ENCODE peak calls at places on chromosomes 16 and 17, in five cellular contexts. B, J, N, Y and W are unnamed samples.

GRCh38 chr17:20095366-20096080 is 86.4 kb downstream of the SPECC1 start:
- DNase-seq in J (peak), N (peak), Y (peak), B (peak), W (no peak)

GRCh38 chr17:79930077-79930785 is 91.0 kb upstream of the CBX4 start:
- DNase-seq in J (peak), Y (no peak), N (no peak), B (no peak), W (no peak)

GRCh38 chr16:82995927-82996441 is 369.2 kb downstream of the CDH13 start:
- DNase-seq in J (no peak), B (no peak), N (peak), Y (no peak), W (no peak)

GRCh38 chr16:21664801-21665492 is 1.2 kb downstream of the OTOA start:
- DNase-seq in B (no peak), Y (no peak), J (no peak), N (no peak), W (peak)

GRCh38 chr16:23333034-23333579 is 31.0 kb downstream of the SCNN1B start:
- DNase-seq in N (no peak), Y (peak), J (no peak), B (no peak), W (no peak)

GRCh38 chr16:49472598-49472997 is 99.0 kb downstream of the C16orf78 start:
- DNase-seq in B (no peak), J (no peak), N (no peak), Y (no peak), W (peak)

GRCh38 chr17:12736526-12736925 is 52.8 kb upstream of the ARHGAP44 start:
- DNase-seq in Y (no peak), N (peak), B (no peak), J (no peak), W (no peak)

GRCh38 chr16:30895592-30896202 is 717 bp upstream of the CTF1 start:
- DNase-seq in N (no peak), Y (peak), B (peak), J (peak), W (no peak)

GRCh38 chr16:2295056-2295798 is 27.3 kb upstream of the RNPS1 start:
- DNase-seq in Y (peak), N (no peak), B (no peak), J (no peak), W (no peak)

GRCh38 chr17:21286771-21287702 is 2.5 kb downstream of the MAP2K3 start:
- DNase-seq in B (no peak), J (no peak), Y (peak), N (no peak), W (no peak)

GRCh38 chr16:27430923-27431484 is 29.0 kb downstream of the IL21R start:
- DNase-seq in N (peak), J (no peak), Y (no peak), B (peak), W (no peak)

DNA sequence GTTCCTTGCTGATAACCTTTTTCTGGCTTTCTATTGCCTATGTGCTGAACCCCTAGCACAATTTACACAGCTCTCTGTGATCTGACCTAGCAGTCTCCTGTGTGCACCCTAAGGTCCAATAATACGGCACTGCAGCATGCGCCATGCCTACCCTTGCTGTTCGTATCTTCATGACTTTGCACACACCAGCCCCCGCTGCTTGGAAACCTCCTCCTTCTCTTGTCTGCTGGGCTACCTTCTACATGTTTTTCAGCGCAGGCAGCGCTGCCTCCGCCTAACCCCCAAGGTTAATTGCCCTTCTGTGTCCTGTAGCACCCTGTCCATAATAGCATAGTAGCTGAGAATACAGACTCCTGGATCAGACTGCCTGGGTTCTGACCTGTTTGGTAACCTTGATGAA is 1.4 kb downstream of the STARD3 start:
- DNase-seq in B (no peak), J (no peak), Y (no peak), N (no peak), W (no peak)
- H3K4me3 ChIP-seq in B (no peak), J (no peak), Y (peak), N (peak), W (peak)

DNA sequence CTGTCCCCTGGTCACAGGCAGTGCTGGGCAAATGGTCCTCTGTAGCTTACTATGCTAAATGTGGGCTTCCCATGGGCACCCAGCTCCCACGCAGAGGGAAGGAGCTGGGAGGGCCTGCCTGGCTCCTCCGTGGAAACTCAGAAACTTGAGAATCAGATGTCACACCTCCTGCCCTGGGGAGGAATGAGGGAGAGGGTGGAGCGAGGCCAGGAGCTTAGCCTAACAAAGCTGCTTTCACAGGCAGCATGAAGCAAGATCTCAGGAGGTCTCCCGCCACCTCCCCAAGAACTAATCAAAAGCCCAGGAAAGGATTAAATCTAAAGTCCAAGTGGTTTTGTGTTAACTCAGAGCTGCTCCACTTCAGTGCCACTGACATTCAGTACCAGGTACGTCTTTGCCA is 33.6 kb upstream of the XYLT2 start:
- DNase-seq in J (no peak), Y (no peak), N (peak), B (peak), W (no peak)
- H3K4me3 ChIP-seq in J (no peak), Y (no peak), N (no peak), B (no peak), W (no peak)

DNA sequence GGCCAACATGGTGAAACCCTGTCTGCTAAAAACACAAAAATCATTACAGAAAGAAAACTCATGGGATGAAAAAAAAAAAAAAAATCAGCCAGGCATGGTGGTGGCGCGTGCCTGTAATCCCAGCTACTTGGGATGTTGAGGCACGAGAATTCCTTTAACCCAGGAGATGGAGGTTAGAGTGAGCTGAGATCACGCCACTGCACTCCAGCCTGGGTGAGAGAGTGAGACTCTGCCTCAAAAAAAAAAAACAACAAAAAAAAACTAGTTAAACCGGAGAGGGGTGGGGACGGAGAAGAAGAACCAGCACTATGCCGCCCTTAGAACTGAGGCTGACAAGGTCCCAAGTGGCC is 7.4 kb upstream of the NOTUM start:
- DNase-seq in Y (no peak), B (no peak), J (no peak), N (no peak), W (no peak)
- H3K4me3 ChIP-seq in Y (no peak), B (no peak), J (no peak), N (no peak), W (peak)

DNA sequence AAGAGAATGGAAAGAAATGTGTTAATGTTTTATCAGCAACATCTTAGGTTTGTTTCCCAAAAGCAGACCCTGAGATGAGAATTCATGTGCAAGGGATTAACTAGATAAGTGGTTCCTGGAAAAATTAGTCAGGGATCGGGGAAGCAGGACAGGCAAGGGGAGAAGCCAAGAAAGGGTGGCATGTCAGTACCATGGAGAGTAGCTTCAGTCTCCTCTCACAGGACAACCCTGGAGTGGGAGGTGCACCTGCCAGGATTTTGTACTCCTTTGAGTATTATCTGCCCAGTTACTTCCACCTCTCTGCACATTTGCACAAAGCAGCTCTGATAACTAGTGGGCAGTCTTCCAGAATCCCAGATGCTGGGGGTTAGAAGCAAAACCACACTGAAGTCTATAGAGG is 117.0 kb downstream of the RGS9 start:
- DNase-seq in Y (no peak), J (no peak), B (no peak), N (peak), W (no peak)
- H3K4me3 ChIP-seq in Y (no peak), J (no peak), B (no peak), N (no peak), W (no peak)

DNA sequence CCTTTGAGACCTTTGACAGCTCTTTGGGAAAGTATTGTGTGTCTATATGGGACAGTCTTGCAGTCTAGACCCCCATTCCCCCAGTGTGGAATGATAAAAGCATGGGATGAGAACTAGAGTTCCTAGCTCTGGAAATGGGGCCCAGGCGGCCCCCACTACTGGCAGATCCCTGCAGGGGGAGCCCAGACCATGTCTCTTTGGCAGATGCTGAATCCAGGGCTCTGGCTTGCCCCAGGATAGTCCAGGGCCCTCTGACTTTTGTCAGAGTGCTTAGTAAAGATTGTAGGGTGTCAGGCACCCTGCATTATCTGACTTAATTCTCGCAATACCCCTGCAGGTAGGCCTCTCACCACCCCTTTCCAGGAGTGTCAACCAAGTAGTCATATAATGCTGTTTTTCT is 8.3 kb downstream of the ALKBH5 start:
- DNase-seq in N (no peak), Y (no peak), B (no peak), J (peak), W (no peak)
- H3K4me3 ChIP-seq in N (no peak), Y (no peak), B (no peak), J (no peak), W (no peak)